ENCODE peak calls at places on chromosomes 13 and 19, in six cellular contexts. B is A549, S is DND-41, W is adrenal gland, Y is neural progenitor cell, Z is colonic mucosa. L is an unnamed sample.

GRCh38 chr13:59976856-59977255 is 186.9 kb downstream of the DIAPH3 start:
- DNase-seq in B (no peak), S (no peak), W (no peak), Y (no peak), Z (no peak), L (no peak)

GRCh38 chr19:6718741-6719539 is 1.5 kb downstream of the C3 start:
- DNase-seq in B (peak), S (peak), W (peak), Y (peak), Z (no peak), L (no peak)

GRCh38 chr13:101487046-101487830 is 34.8 kb downstream of the ITGBL1 start:
- DNase-seq in B (no peak), S (no peak), W (no peak), Y (no peak), Z (no peak), L (no peak)

GRCh38 chr19:4123615-4124568 is at the start of gene MAP2K2:
- DNase-seq in B (peak), S (peak), W (peak), Y (peak), Z (peak), L (peak)

GRCh38 chr13:80339841-80340642 is 884 bp downstream of the SPRY2 start:
- DNase-seq in B (no peak), S (no peak), W (peak), Y (peak), Z (peak), L (peak)

GRCh38 chr19:11995174-11995573 is 30.3 kb downstream of the ZNF763 start:
- DNase-seq in B (no peak), S (peak), W (no peak), Y (no peak), Z (no peak), L (no peak)

GRCh38 chr19:6318772-6319171 is 14.6 kb downstream of the ACER1 start:
- DNase-seq in B (peak), S (no peak), W (no peak), Y (no peak), Z (no peak), L (no peak)

GRCh38 chr19:40598918-40599307 is 2.3 kb upstream of the LTBP4 start:
- DNase-seq in B (no peak), S (no peak), W (no peak), Y (no peak), Z (no peak), L (no peak)

GRCh38 chr19:52786078-52786463 is 520 bp downstream of the ZNF600 start:
- DNase-seq in B (no peak), S (no peak), W (peak), Y (peak), Z (no peak), L (no peak)

GRCh38 chr13:113647351-113648217 is 10.4 kb downstream of the ATP4B start:
- DNase-seq in B (peak), S (no peak), W (peak), Y (no peak), Z (peak), L (peak)

GRCh38 chr13:107057028-107057427 is 489.1 kb upstream of the ARGLU1 start:
- DNase-seq in B (no peak), S (no peak), W (no peak), Y (no peak), Z (no peak), L (no peak)

GRCh38 chr13:36344886-36345437 is 1.2 kb downstream of the SPART start:
- DNase-seq in B (no peak), S (no peak), W (peak), Y (peak), Z (no peak), L (no peak)

GRCh38 chr19:49546825-49547565 is 19.2 kb downstream of the RCN3 start:
- DNase-seq in B (peak), S (peak), W (peak), Y (peak), Z (peak), L (peak)

GRCh38 chr13:27919934-27920676 is at the start of gene PDX1:
- DNase-seq in B (peak), S (no peak), W (no peak), Y (peak), Z (peak), L (no peak)

GRCh38 chr13:21885714-21886224 is 214.9 kb downstream of the FGF9 start:
- DNase-seq in B (no peak), S (no peak), W (no peak), Y (no peak), Z (peak), L (no peak)

GRCh38 chr13:21884299-21884878 is 213.5 kb downstream of the FGF9 start:
- DNase-seq in B (no peak), S (no peak), W (no peak), Y (no peak), Z (no peak), L (no peak)

GRCh38 chr13:21879263-21879914 is 208.5 kb downstream of the FGF9 start:
- DNase-seq in B (no peak), S (no peak), W (no peak), Y (no peak), Z (no peak), L (no peak)

DNA sequence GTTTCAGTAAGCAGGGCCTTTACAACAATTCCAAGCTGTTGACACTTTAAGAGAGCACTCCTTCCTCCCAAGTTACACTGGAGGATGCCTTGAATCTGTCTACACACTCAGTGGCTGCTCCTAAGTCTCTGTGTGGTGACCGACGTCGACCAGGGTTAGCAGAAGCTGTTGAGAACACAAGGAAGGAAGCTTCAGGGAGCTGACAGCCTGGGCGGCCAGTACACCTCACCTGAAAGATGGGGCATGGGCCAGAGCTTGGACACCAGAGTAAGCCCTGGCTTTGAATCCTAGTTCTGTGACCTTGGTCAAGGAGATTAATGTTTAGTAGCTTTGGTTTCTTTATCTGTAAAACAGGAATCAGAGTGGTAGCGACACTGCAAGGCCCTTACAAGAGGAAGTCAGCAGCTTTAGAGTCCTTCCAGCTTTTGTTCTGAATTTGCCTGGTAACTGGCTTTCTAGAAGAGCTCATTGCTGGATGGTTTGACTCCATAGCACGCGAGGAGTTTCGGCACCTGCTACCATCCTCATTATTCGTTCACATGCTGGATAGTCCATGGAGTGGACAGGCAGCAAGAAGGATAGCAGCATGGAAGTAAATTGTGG is 214.2 kb downstream of the FGF9 start:
- DNase-seq in B (no peak), S (no peak), W (no peak), Y (no peak), Z (no peak), L (no peak)
- H3K27ac ChIP-seq in B (no peak), S (no peak), W (no peak), Y (no peak), Z (no peak), L (no peak)

DNA sequence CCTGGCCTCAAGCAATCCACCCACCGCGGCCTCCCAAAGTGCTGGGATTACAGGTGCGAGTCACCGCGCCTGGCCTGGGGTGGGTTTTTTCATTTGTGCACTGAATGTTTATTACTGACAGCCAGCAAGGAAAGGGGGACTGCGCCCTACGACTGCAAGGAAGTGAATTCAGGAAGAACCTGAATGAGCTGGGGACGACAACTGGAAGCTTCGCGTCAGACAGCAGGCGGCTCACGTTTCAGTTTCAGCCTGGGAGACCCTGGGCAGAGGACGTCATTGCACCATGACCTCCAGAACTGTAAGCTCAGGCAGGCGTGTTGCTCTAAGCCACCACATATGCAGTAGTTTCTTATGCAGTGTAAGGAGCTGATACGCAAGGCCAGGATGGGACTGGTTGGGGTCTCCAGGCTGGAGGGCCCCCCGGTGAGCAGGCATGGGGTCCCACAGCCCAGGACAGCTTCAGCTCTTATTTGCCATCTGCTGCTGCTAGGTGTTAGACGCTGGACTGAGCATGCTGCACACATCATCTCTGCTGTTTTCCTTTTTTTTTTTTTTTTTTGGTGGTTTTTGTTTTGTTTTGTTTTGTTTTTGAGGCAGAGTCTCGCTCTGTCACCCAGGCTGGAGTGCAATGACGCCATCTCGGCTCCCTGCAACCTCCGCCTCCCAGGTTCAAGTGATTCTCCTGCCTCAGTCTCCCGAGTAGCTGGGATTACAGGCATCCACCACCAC is 66.6 kb downstream of the GADD45B start:
- DNase-seq in B (no peak), S (no peak), W (no peak), Y (no peak), Z (no peak), L (no peak)
- H3K27ac ChIP-seq in B (peak), S (no peak), W (peak), Y (no peak), Z (peak), L (peak)

DNA sequence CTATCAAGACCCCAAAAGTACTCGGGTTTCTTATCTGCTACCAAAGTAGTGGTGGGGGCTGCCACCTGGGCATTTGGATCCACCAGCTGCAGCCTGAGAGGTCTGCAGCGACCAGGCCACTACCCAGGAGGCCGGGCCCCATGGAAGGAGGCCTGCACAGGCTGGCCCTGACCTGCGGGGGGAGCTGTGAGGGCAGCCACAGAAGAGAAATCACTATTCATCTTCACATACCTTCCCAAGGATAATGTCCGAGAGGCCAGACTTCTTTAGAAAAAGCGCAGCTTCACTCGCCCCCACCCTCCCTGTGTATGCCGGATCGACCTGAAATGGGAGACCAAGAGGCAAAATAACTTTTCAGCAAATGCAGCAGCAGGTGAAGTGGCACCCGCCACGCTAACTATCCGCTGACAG is 30.1 kb downstream of the EPS15L1 start:
- DNase-seq in B (peak), S (no peak), W (no peak), Y (peak), Z (peak), L (no peak)
- H3K27ac ChIP-seq in B (no peak), S (no peak), W (no peak), Y (peak), Z (no peak), L (no peak)

DNA sequence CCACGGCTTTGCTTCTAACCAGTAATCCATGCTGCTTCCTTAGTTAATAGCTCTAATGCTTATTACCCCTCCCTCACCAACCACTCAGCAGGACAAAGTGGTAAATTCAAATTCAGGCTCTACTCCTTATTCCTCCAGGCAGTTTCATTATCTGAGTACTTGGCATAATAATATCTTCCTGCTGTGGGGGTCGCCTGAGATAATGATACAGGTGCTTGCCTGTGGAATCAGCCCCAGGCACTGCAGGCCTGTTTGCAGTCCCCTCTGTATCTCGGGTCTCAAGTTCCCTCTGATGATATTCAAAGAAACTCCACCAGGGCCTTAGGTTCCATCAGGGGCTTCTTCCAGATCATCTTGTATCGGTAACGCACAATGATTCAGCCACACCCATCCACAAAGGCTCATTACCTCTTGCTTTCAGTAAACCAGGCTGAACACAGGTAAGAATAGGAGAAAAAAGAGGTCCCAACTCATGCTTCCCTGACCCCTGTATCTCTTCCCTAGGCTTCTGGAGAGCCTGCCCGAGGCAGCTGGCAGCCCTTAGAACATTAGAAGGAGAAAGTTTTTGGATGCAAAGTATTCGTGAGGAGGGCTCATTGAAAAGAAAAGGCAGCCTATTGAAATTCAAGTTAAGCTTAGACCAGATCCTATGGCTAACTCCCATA is 14.3 kb upstream of the FOXO1 start:
- DNase-seq in B (no peak), S (no peak), W (no peak), Y (no peak), Z (no peak), L (no peak)
- H3K27ac ChIP-seq in B (no peak), S (no peak), W (no peak), Y (no peak), Z (no peak), L (no peak)

GRCh38 chr19:1363599-1363998 is 20.1 kb upstream of the NDUFS7 start:
- DNase-seq in B (no peak), S (no peak), W (no peak), Y (no peak), Z (no peak), L (no peak)
- H3K27ac ChIP-seq in B (no peak), S (no peak), W (no peak), Y (no peak), Z (no peak), L (peak)

DNA sequence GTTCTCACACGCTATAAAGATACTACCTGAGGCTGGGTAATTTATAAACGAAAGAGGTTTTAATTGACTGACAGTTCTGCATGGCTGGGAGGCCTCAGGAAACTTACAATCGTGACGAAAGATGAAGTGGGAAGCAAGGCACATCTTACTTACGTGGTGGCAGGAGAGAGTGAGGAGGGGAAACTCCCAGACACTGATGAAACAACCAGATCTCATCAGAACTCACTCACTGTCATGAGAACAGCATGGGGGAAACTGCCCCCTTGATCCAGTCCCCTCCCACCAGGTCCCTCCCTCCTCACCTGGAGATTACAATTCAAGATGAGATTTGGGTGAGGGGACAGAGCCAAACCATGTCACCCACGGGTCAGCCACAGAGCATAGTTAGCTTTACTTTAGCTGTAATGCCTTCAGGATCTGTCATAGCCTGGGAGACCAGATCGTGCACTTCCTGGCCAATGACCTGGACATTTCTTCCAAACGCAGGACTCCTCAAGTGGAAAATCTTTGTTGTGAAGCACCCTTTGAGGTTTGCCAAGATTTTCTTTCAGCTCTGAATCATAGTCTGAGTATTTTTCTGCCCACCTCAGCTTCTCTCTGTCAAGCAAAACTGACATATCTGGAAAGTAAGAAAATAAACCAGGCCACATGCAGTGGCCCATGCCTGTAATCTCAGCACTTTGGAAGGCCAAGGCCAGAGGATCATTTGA is 25.2 kb upstream of the HIF3A start:
- DNase-seq in B (peak), S (no peak), W (no peak), Y (no peak), Z (no peak), L (no peak)
- H3K27ac ChIP-seq in B (peak), S (no peak), W (no peak), Y (no peak), Z (no peak), L (no peak)

GRCh38 chr13:33351324-33351723 is 65.8 kb upstream of the STARD13 start:
- DNase-seq in B (no peak), S (no peak), W (no peak), Y (no peak), Z (peak), L (no peak)

GRCh38 chr13:33352023-33352422 is 66.5 kb upstream of the STARD13 start:
- DNase-seq in B (no peak), S (no peak), W (no peak), Y (no peak), Z (no peak), L (no peak)

GRCh38 chr13:33353646-33354045 is 68.1 kb upstream of the STARD13 start:
- DNase-seq in B (no peak), S (no peak), W (no peak), Y (no peak), Z (no peak), L (no peak)

GRCh38 chr13:33353210-33353609 is 67.7 kb upstream of the STARD13 start:
- DNase-seq in B (no peak), S (no peak), W (peak), Y (no peak), Z (peak), L (no peak)

DNA sequence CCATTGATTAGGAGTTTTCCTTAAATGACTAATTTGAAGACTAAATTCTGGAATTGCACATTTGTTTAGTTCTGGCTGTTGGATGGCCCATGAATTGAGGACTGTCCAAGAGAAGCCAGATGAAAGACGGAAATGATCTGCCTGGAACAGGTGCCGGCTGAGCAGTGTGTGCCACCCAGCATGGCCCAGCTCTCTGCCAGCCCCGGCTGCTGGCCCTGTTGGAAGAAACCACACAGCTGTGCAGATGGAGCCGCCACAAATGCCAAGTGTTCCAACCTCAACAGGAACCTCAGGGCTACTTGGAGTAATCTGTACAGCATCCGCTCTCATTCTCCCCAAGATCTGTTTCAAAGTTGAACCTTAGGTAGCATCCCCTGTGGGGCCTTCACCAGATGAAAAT is 67.0 kb upstream of the STARD13 start:
- DNase-seq in B (no peak), S (no peak), W (no peak), Y (no peak), Z (no peak), L (no peak)
- H3K27ac ChIP-seq in B (no peak), S (no peak), W (no peak), Y (no peak), Z (peak), L (no peak)

DNA sequence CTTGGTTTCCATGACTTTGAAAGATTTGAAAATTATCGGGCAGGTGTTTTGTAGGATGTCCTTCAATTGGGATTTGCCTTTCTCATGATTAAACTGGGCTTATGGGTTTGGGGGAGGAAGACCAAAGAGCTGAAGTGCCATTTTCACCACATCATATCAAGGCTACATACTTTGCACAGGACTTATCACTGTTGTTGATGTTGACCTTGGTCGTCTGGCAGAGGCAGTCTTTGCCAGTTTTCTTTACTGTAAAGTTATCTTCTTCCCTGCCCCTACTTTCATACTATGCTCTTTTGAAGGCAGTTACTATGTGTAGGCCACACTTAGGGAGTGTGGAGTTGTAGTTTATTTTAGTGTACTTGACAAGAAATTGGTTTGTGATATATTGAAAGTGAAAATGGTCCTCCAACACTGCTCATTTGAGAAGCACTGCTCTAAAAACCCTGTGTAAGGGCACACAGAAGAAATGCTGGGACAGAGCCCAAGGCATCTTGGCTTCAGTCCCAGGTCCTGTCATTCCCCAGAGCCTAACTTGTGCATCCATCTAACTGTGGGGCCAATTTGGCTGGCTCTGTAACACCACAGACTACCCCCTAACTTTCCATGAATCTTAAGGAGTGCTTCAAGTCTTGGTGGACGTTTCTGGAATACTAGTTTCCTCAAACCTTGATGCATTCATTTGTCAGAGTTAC is 384.9 kb downstream of the KCNRG start:
- DNase-seq in B (no peak), S (no peak), W (peak), Y (no peak), Z (no peak), L (peak)
- H3K27ac ChIP-seq in B (no peak), S (no peak), W (no peak), Y (no peak), Z (no peak), L (peak)

GRCh38 chr13:32632343-32632910 is 46.2 kb downstream of the PDS5B start:
- DNase-seq in B (no peak), S (no peak), W (no peak), Y (no peak), Z (no peak), L (no peak)
- H3K27ac ChIP-seq in B (no peak), S (no peak), W (no peak), Y (no peak), Z (no peak), L (no peak)